ENCODE peak calls at places on chromosomes 3 and 15, in six cellular contexts. R, G, X, B, D and L are unnamed samples.
A peak's percentile ranks its signal among the peaks of the same experiment; 100 is the strongest.

GRCh38 chr3:111579495-111579894 is 15.7 kb downstream of the ZBED2 start:
- DNase-seq in R (no peak), G (no peak), X (no peak), B (no peak), D (no peak), L (no peak)

GRCh38 chr3:124669470-124669869 is 60.8 kb upstream of the UMPS start:
- DNase-seq in R (no peak), G (no peak), X (no peak), B (peak; percentile 91), D (no peak), L (no peak)

GRCh38 chr3:88988906-88989305 is 118.5 kb upstream of the EPHA3 start:
- DNase-seq in R (no peak), G (peak; percentile 78), X (no peak), B (no peak), D (no peak), L (no peak)

GRCh38 chr3:14440531-14441239 is 38.3 kb downstream of the SLC6A6 start:
- DNase-seq in R (no peak), G (peak; percentile 89), X (no peak), B (no peak), D (no peak), L (no peak)

GRCh38 chr3:33482126-33482525 is 41.9 kb upstream of the UBP1 start:
- DNase-seq in R (no peak), G (no peak), X (no peak), B (peak; percentile 1), D (no peak), L (no peak)

GRCh38 chr15:45386420-45386819 is 8.1 kb upstream of the GATM start:
- DNase-seq in R (no peak), G (no peak), X (no peak), B (no peak), D (peak; percentile 62), L (no peak)

GRCh38 chr3:155560135-155560534 is 184.7 kb downstream of the PLCH1 start:
- DNase-seq in R (no peak), G (peak; percentile 37), X (no peak), B (no peak), D (no peak), L (no peak)

GRCh38 chr3:100640633-100641032 is 31.2 kb downstream of the ADGRG7 start:
- DNase-seq in R (no peak), G (no peak), X (no peak), B (no peak), D (no peak), L (no peak)

GRCh38 chr15:60001642-60002527 is 2.2 kb upstream of the FOXB1 start:
- DNase-seq in R (no peak), G (no peak), X (no peak), B (no peak), D (no peak), L (no peak)

GRCh38 chr3:177185035-177185574 is 12.2 kb downstream of the TBL1XR1 start:
- DNase-seq in R (no peak), G (no peak), X (no peak), B (no peak), D (no peak), L (no peak)

GRCh38 chr3:191328383-191328962 is 721 bp upstream of the CCDC50 start:
- DNase-seq in R (no peak), G (peak; percentile 75), X (no peak), B (no peak), D (no peak), L (no peak)

GRCh38 chr3:37694236-37694635 is 167.4 kb upstream of the CTDSPL start:
- DNase-seq in R (no peak), G (no peak), X (no peak), B (no peak), D (no peak), L (no peak)

GRCh38 chr3:46027021-46027705 is at the start of gene XCR1:
- DNase-seq in R (no peak), G (no peak), X (no peak), B (no peak), D (no peak), L (no peak)

GRCh38 chr3:66405701-66406091 is 95.1 kb downstream of the LRIG1 start:
- DNase-seq in R (no peak), G (peak; percentile 42), X (peak; percentile 90), B (peak; percentile 96), D (no peak), L (peak; percentile 44)

GRCh38 chr15:71088683-71089082 is 26.6 kb upstream of the THSD4 start:
- DNase-seq in R (no peak), G (no peak), X (no peak), B (no peak), D (no peak), L (no peak)

GRCh38 chr3:155018621-155019330 is 61.3 kb upstream of the MME start:
- DNase-seq in R (no peak), G (peak; percentile 66), X (no peak), B (no peak), D (no peak), L (no peak)

GRCh38 chr3:177589921-177590336 is 392.6 kb upstream of the TBL1XR1 start:
- DNase-seq in R (no peak), G (no peak), X (no peak), B (peak; percentile 91), D (no peak), L (no peak)

GRCh38 chr3:32940726-32941125 is 10.7 kb upstream of the CCR4 start:
- DNase-seq in R (no peak), G (no peak), X (no peak), B (no peak), D (no peak), L (no peak)

GRCh38 chr3:189466004-189466403 is 165.2 kb upstream of the TP63 start:
- DNase-seq in R (no peak), G (no peak), X (no peak), B (no peak), D (no peak), L (no peak)

GRCh38 chr3:178022599-178022998 is 513.6 kb upstream of the KCNMB2 start:
- DNase-seq in R (no peak), G (peak; percentile 14), X (no peak), B (peak; percentile 64), D (no peak), L (no peak)

DNA sequence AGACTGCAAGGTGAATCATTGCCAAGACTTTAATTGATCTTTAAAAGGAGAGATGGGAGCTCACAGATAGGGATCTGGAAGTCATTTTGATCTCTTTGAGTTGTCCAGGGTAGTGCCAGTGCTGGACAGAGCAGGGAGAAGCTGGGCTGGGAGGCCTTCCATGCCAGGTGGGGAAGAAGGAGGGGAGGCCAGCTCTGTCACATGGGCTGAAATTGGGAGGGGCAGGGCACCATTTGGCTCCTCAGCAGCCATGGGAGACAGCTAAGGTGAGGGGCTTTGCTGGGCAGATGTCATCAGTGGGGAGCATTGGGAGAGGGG is 23.4 kb downstream of the SMAD6 start:
- DNase-seq in R (no peak), G (no peak), X (no peak), B (no peak), D (no peak), L (no peak)
- H3K27ac ChIP-seq in R (no peak overlapping the region), G (no peak overlapping the region), X (no peak overlapping the region), B (no peak overlapping the region), D (no peak overlapping the region), L (no peak overlapping the region)

DNA sequence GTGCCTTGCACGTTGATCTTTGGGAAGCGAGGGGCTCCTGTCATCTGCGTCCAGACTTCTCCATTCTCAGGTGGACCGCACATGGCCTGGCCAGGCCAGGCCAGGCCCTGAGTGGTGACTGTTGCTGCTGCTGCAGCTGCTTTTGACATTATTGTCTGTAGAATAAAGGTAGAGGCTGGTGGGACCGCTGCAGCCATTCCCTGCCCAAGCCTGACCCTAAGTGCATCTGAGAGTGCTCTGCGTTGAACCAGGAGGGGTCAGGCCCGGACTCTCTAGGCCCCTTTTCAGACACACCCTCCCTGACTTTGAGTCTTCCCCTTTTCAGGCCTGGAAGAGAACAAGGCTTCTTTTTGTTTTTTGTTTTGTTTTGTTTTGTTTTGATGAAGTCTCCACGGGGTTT is 54.7 kb upstream of the FLNB start:
- DNase-seq in R (no peak), G (no peak), X (no peak), B (no peak), D (no peak), L (no peak)
- H3K27ac ChIP-seq in R (peak overlapping the region; percentile 92), G (no peak overlapping the region), X (peak overlapping the region; percentile 74), B (no peak overlapping the region), D (no peak overlapping the region), L (no peak overlapping the region)

DNA sequence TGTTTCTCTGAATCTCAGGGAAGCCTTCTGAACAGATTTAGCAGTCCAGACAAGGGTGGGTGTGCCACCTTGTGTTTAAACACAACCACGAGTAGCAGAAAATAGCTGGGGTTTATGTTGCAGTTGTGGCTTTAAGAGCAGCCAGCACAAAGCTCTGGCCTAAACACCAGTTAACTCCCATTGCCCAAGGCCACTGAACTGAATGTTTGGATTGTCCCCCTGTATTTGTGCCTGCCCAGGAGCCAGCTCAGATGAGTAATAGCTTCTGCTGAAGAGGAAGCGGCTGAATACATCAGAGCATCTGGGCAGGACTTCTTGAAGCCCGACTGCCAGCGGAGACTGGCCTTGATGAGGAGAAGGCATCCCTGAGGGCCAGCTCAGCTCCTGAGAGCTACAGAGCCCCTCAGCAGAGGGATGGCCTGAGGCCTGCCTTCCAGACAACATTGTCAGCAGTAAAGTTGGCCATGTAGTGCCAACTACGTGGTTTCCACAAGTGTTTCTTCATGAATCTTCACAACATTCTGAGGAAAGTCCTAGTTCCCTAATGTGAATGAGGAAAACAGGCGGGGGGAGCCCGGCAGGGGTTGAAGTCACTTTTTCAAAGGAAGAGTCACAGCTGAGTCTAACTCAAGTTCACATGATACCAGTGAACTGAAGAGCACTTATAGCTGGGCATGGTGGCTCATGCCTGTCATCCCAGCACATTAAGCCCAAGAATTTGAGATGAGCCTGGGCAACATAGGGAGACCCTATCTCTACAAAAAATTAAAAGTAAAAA is 65.8 kb upstream of the ZBTB38 start:
- DNase-seq in R (no peak), G (no peak), X (no peak), B (peak; percentile 91), D (no peak), L (no peak)
- H3K27ac ChIP-seq in R (no peak overlapping the region), G (no peak overlapping the region), X (no peak overlapping the region), B (peak overlapping the region; percentile 88), D (peak overlapping the region; percentile 47), L (no peak overlapping the region)

DNA sequence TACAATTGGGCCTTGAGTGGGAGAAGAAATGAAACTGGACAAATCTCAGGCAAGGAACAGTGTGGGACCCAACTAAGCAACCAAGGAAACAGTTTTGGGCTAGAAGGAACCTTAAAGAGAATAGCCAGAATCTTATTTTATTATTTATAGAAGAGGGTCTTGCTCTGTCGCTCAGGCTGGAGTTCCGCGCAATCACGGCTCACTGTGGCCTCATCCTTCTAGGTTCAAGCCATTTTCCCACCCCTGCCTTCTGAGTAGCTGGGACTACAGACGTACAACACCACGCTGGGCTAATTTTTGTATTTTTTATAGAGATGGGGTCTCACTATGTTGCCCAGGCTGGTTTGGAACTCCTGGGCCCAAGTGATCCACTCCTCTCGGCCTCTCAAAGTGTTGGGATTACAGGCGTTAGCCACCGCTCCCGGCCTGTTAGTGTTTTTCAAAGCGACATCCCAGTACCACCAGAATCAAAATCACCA is 734 bp upstream of the WDR76 start:
- DNase-seq in R (no peak), G (no peak), X (no peak), B (no peak), D (no peak), L (no peak)
- H3K27ac ChIP-seq in R (no peak overlapping the region), G (no peak overlapping the region), X (no peak overlapping the region), B (no peak overlapping the region), D (peak overlapping the region; percentile 59), L (no peak overlapping the region)